ENCODE peak calls at places on chromosomes 12 and 14, in eight cellular contexts. U is GM13977; G is RKO; F is glomerular endothelial cell; D is effector memory CD8-positive, alpha-beta T cell; P is prostate gland; T is endothelial cell of umbilical vein; H is GM04504. Q is an unnamed sample.

GRCh38 chr12:9072481-9073038 is 43.2 kb downstream of the A2M start:
- DNase-seq in U (no peak), D (no peak), F (no peak), H (no peak), G (no peak), T (no peak), P (no peak), Q (no peak)

GRCh38 chr14:100615736-100616695 is 28.8 kb upstream of the BEGAIN start:
- DNase-seq in H (no peak), P (no peak), F (no peak), D (no peak), U (no peak), G (no peak), T (no peak), Q (no peak)

GRCh38 chr14:91419044-91419397 is 1.4 kb upstream of the CCDC88C start:
- DNase-seq in H (no peak), G (no peak), P (no peak), U (no peak), D (no peak), F (no peak), T (no peak), Q (no peak)

GRCh38 chr12:96094201-96094600 is 58.8 kb upstream of the LTA4H start:
- DNase-seq in H (peak), F (no peak), G (no peak), D (no peak), P (no peak), U (no peak), T (peak), Q (no peak)

GRCh38 chr14:101969480-101969879 is 5.1 kb downstream of the DYNC1H1 start:
- DNase-seq in D (no peak), U (no peak), F (no peak), P (no peak), T (no peak), H (no peak), G (no peak), Q (no peak)

GRCh38 chr12:52892193-52892852 is 12.6 kb downstream of the KRT8 start:
- DNase-seq in U (no peak), P (no peak), H (no peak), F (no peak), T (no peak), G (no peak), D (no peak), Q (no peak)

GRCh38 chr14:68449565-68450295 is 343.1 kb downstream of the ZFP36L1 start:
- DNase-seq in P (no peak), U (no peak), H (no peak), D (no peak), G (no peak), T (no peak), F (no peak), Q (no peak)

GRCh38 chr12:108821407-108822397 is 35.7 kb downstream of the SSH1 start:
- DNase-seq in D (no peak), U (no peak), T (no peak), G (peak), P (no peak), H (no peak), F (no peak), Q (no peak)

GRCh38 chr14:37596790-37597189 is 1.4 kb downstream of the TTC6 start:
- DNase-seq in T (no peak), G (no peak), U (peak), H (no peak), P (no peak), F (no peak), D (no peak), Q (no peak)

GRCh38 chr12:121533391-121534090 is 47.3 kb downstream of the KDM2B start:
- DNase-seq in F (no peak), D (no peak), H (no peak), P (no peak), U (no peak), T (no peak), G (no peak), Q (no peak)

GRCh38 chr14:22565391-22565945 is 23.6 kb downstream of the DAD1 start:
- DNase-seq in U (no peak), G (no peak), D (no peak), T (no peak), H (no peak), P (no peak), F (no peak), Q (no peak)

GRCh38 chr14:92460916-92461579 is 52.5 kb upstream of the RIN3 start:
- DNase-seq in P (no peak), T (peak), D (peak), H (peak), F (no peak), U (no peak), G (peak), Q (no peak)

GRCh38 chr12:53949631-53950440 is 4.9 kb upstream of the HOXC12 start:
- DNase-seq in H (no peak), F (no peak), T (no peak), P (no peak), G (no peak), U (no peak), D (no peak), Q (no peak)

GRCh38 chr12:6538420-6539275 is 4.3 kb downstream of the GAPDH start:
- DNase-seq in D (no peak), H (no peak), T (no peak), P (no peak), F (no peak), G (peak), U (no peak), Q (no peak)

GRCh38 chr12:47725893-47726292 is 603 bp upstream of the ENDOU start:
- DNase-seq in P (no peak), T (no peak), F (no peak), U (peak), D (no peak), H (peak), G (peak), Q (peak)

GRCh38 chr14:40218282-40218941 is 786.2 kb upstream of the FBXO33 start:
- DNase-seq in F (no peak), U (no peak), H (no peak), T (no peak), G (no peak), P (no peak), D (no peak), Q (no peak)

GRCh38 chr12:70774055-70774454 is 136.8 kb upstream of the PTPRB start:
- DNase-seq in D (no peak), F (no peak), T (no peak), G (peak), P (no peak), H (no peak), U (no peak), Q (no peak)

GRCh38 chr12:94925729-94926128 is 77.8 kb downstream of the NDUFA12 start:
- DNase-seq in P (no peak), F (no peak), H (no peak), T (no peak), D (no peak), U (no peak), G (no peak), Q (no peak)

GRCh38 chr12:19775241-19775640 is 335.9 kb downstream of the AEBP2 start:
- DNase-seq in H (no peak), D (no peak), G (no peak), U (no peak), F (no peak), T (no peak), P (no peak), Q (no peak)

GRCh38 chr14:100540926-100541620 is 46.1 kb downstream of the BEGAIN start:
- DNase-seq in D (no peak), T (no peak), F (no peak), U (no peak), G (no peak), H (no peak), P (no peak), Q (no peak)

GRCh38 chr12:49538740-49539403 is at the start of gene KCNH3:
- DNase-seq in U (peak), H (peak), T (peak), D (peak), P (peak), G (peak), F (no peak), Q (peak)

GRCh38 chr14:52873694-52874093 is 77.2 kb downstream of the FERMT2 start:
- DNase-seq in P (no peak), T (no peak), F (no peak), G (no peak), D (no peak), U (no peak), H (peak), Q (peak)

GRCh38 chr12:123973552-123974341 is 732 bp downstream of the ZNF664 start:
- DNase-seq in G (peak), D (peak), U (no peak), T (peak), H (no peak), F (no peak), P (peak), Q (no peak)

GRCh38 chr12:21882635-21883034 is 58.6 kb downstream of the ABCC9 start:
- DNase-seq in H (no peak), F (no peak), U (no peak), P (no peak), T (no peak), D (no peak), G (no peak), Q (no peak)

GRCh38 chr12:101042211-101042610 is 167.8 kb downstream of the SLC5A8 start:
- DNase-seq in P (no peak), F (no peak), H (no peak), T (no peak), G (no peak), D (no peak), U (no peak), Q (no peak)

GRCh38 chr14:75340921-75341320 is 62.3 kb downstream of the FOS start:
- DNase-seq in T (peak), P (peak), H (no peak), G (no peak), D (no peak), U (no peak), F (no peak), Q (peak)

GRCh38 chr12:46244273-46244672 is 24.6 kb downstream of the SLC38A1 start:
- DNase-seq in U (no peak), P (no peak), F (no peak), H (no peak), D (no peak), G (no peak), T (no peak), Q (no peak)

GRCh38 chr14:65101631-65102440 is 481 bp downstream of the MAX start:
- DNase-seq in D (no peak), T (no peak), F (no peak), U (no peak), P (no peak), G (no peak), H (no peak), Q (no peak)

GRCh38 chr12:89636776-89637160 is 71.9 kb downstream of the ATP2B1 start:
- DNase-seq in F (no peak), T (no peak), H (no peak), D (no peak), U (no peak), P (no peak), G (no peak), Q (no peak)

GRCh38 chr12:93419388-93420034 is 22.2 kb downstream of the UBE2N start:
- DNase-seq in U (peak), G (peak), T (peak), H (no peak), F (peak), D (no peak), P (no peak), Q (peak)

GRCh38 chr12:3168775-3169221 is 91.6 kb downstream of the TSPAN9 start:
- DNase-seq in P (peak), D (no peak), T (no peak), U (no peak), H (peak), F (no peak), G (peak), Q (peak)

Q was measured in fibroblast of the conjunctiva.